ENCODE peak calls at places on chromosome 19, in six cellular contexts. G is mesothelial cell of epicardium, U is fibroblast of pulmonary artery, R is Calu3, X is cardiac muscle cell, S is lower leg skin. O is an unnamed sample.

GRCh38 chr19:17762505-17763229 is 11.4 kb downstream of the FCHO1 start:
- DNase-seq in G (no peak), U (peak; percentile 67), R (peak; percentile 16), X (peak; percentile 60), S (no peak), O (peak; percentile 56)

GRCh38 chr19:22052644-22053013 is 345 bp downstream of the ZNF257 start:
- DNase-seq in G (no peak), U (peak; percentile 0), R (peak; percentile 1), X (no peak), S (no peak), O (no peak)

GRCh38 chr19:6677924-6678689 is 8.1 kb upstream of the TNFSF14 start:
- DNase-seq in G (no peak), U (peak; percentile 52), R (no peak), X (no peak), S (no peak), O (no peak)

GRCh38 chr19:47564081-47564480 is 8.9 kb downstream of the ZNF541 start:
- DNase-seq in G (no peak), U (no peak), R (peak; percentile 20), X (no peak), S (no peak), O (no peak)

GRCh38 chr19:54030895-54031586 is 32.7 kb downstream of the VSTM1 start:
- DNase-seq in G (no peak), U (peak; percentile 49), R (peak; percentile 55), X (peak; percentile 29), S (no peak), O (peak; percentile 49)

GRCh38 chr19:2046046-2046907 is 4.8 kb downstream of the MKNK2 start:
- DNase-seq in G (no peak), U (no peak), R (no peak), X (no peak), S (no peak), O (no peak)

GRCh38 chr19:1690570-1691307 is 38.3 kb upstream of the TCF3 start:
- DNase-seq in G (no peak), U (peak; percentile 12), R (peak; percentile 82), X (peak; percentile 77), S (no peak), O (peak; percentile 20)

GRCh38 chr19:8259922-8260247 is 48.3 kb downstream of the CD320 start:
- DNase-seq in G (no peak), U (no peak), R (no peak), X (no peak), S (no peak), O (no peak)

GRCh38 chr19:55624109-55625003 is at the start of gene ZNF784:
- DNase-seq in G (peak; percentile 96), U (peak; percentile 95), R (peak; percentile 97), X (peak; percentile 98), S (peak; percentile 89), O (peak; percentile 94)

GRCh38 chr19:48746738-48747575 is at the start of gene IZUMO1:
- DNase-seq in G (peak; percentile 73), U (peak; percentile 95), R (no peak), X (peak; percentile 82), S (no peak), O (peak; percentile 91)

GRCh38 chr19:16325671-16326400 is 1.2 kb downstream of the KLF2 start:
- DNase-seq in G (no peak), U (peak; percentile 59), R (peak; percentile 15), X (peak; percentile 66), S (no peak), O (no peak)

GRCh38 chr19:45825263-45825605 is 10.1 kb upstream of the RSPH6A start:
- DNase-seq in G (no peak), U (no peak), R (no peak), X (no peak), S (no peak), O (no peak)

GRCh38 chr19:42410371-42410770 is 16.8 kb downstream of the LIPE start:
- DNase-seq in G (no peak), U (no peak), R (no peak), X (no peak), S (no peak), O (no peak)

GRCh38 chr19:11797491-11797890 is 832 bp upstream of the ZNF491 start:
- DNase-seq in G (peak; percentile 61), U (peak; percentile 91), R (peak; percentile 81), X (peak; percentile 95), S (peak; percentile 87), O (peak; percentile 89)

GRCh38 chr19:11792942-11793341 is 5.4 kb upstream of the ZNF491 start:
- DNase-seq in G (no peak), U (no peak), R (no peak), X (no peak), S (no peak), O (no peak)

GRCh38 chr19:11798391-11799296 is at the start of gene ZNF491:
- DNase-seq in G (peak; percentile 80), U (peak; percentile 85), R (peak; percentile 79), X (peak; percentile 96), S (peak; percentile 89), O (peak; percentile 85)
- TF ChIP-seq CTCF in G (peak; percentile 30), U (no peak), R (no peak), X (peak; percentile 17), S (no peak), O (peak; percentile 25)

GRCh38 chr19:24033308-24033961 is 53.6 kb upstream of the ZNF254 start:
- DNase-seq in G (peak; percentile 71), U (peak; percentile 93), R (peak; percentile 83), X (peak; percentile 95), S (peak; percentile 92), O (peak; percentile 93)
- TF ChIP-seq CTCF in G (no peak), U (no peak), R (no peak), X (peak; percentile 8), S (no peak), O (no peak)

DNA sequence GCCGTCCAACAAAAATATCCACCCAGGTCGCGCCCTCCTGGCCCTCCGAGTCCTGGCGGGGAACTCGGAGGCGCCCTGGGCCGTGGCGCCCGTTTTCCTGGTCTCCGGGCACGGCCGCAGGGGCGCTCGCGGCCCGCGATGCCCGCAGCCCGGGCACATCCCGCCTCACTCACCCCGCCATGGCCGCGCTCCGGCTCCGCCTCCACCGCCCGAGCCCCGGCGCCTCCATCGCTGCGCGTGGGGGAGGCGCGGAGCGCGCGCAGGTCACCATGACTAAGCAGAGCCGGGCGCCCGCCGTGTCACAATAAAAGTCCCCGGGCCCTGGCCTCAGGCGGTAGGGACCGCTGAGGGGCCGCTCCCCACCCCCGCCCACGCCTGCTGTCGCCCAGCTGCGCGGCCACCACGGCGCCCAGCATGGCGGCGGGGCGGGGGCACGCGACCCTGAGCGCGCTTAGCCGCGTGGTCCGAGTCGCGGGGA is 593 bp downstream of the KEAP1 start:
- DNase-seq in G (peak; percentile 74), U (peak; percentile 90), R (peak; percentile 90), X (peak; percentile 97), S (peak; percentile 90), O (peak; percentile 89)
- TF ChIP-seq CTCF in G (no peak), U (no peak), R (no peak), X (peak; percentile 1), S (no peak), O (no peak)

GRCh38 chr19:29727906-29728305 is 12.8 kb upstream of the C19orf12 start:
- DNase-seq in G (no peak), U (no peak), R (no peak), X (no peak), S (no peak), O (no peak)

GRCh38 chr19:29724741-29725140 is 9.7 kb upstream of the C19orf12 start:
- DNase-seq in G (no peak), U (no peak), R (no peak), X (no peak), S (no peak), O (no peak)

GRCh38 chr19:29724102-29724641 is 9.1 kb upstream of the C19orf12 start:
- DNase-seq in G (no peak), U (peak; percentile 15), R (no peak), X (peak; percentile 18), S (no peak), O (peak; percentile 4)
- TF ChIP-seq CTCF in G (no peak), U (no peak), R (no peak), X (no peak), S (no peak), O (no peak)

GRCh38 chr19:3708207-3708931 is at the start of gene TJP3:
- DNase-seq in G (no peak), U (no peak), R (peak; percentile 81), X (no peak), S (no peak), O (no peak)
- TF ChIP-seq CTCF in G (no peak), U (no peak), R (no peak), X (no peak), S (no peak), O (no peak)

GRCh38 chr19:52351512-52351911 is 15.5 kb downstream of the ZNF610 start:
- DNase-seq in G (no peak), U (no peak), R (no peak), X (peak; percentile 43), S (no peak), O (no peak)
- TF ChIP-seq CTCF in G (no peak), U (no peak), R (no peak), X (no peak), S (no peak), O (no peak)